ENCODE peak calls at places on chromosome 18, in five cellular contexts. M, S, Z, T and R are unnamed samples.

GRCh38 chr18:59344990-59345389 is 14.1 kb downstream of the LMAN1 start:
- DNase-seq in T (no peak), S (no peak), M (no peak), Z (no peak), R (no peak)

GRCh38 chr18:10234912-10235439 is 219.5 kb upstream of the APCDD1 start:
- DNase-seq in T (no peak), S (no peak), M (no peak), Z (no peak), R (no peak)

GRCh38 chr18:24679062-24679461 is 218.6 kb downstream of the HRH4 start:
- DNase-seq in M (no peak), S (no peak), T (no peak), Z (no peak), R (no peak)

GRCh38 chr18:70172225-70172624 is 33.3 kb downstream of the RTTN start:
- DNase-seq in T (no peak), Z (no peak), S (no peak), M (no peak), R (no peak)

GRCh38 chr18:63882333-63883141 is 5.0 kb upstream of the SERPINB2 start:
- DNase-seq in Z (no peak), S (no peak), M (no peak), T (no peak), R (no peak)

GRCh38 chr18:79581911-79582310 is 97.7 kb upstream of the CTDP1 start:
- DNase-seq in Z (no peak), S (no peak), T (no peak), M (no peak), R (no peak)

GRCh38 chr18:24534737-24535136 is 74.3 kb downstream of the HRH4 start:
- DNase-seq in S (no peak), M (no peak), T (no peak), Z (no peak), R (no peak)

GRCh38 chr18:23779696-23780303 is 90.5 kb downstream of the LAMA3 start:
- DNase-seq in S (no peak), T (no peak), M (no peak), Z (no peak), R (no peak)

GRCh38 chr18:23725351-23725750 is 36.1 kb downstream of the LAMA3 start:
- DNase-seq in S (no peak), Z (no peak), T (no peak), M (no peak), R (no peak)

GRCh38 chr18:79538635-79539034 is 141.0 kb upstream of the CTDP1 start:
- DNase-seq in S (no peak), T (no peak), M (no peak), Z (no peak), R (no peak)